ENCODE peak calls at places on chromosomes 5 and 9, in six cellular contexts. X, I, T, D, Q and W are unnamed samples.

GRCh38 chr5:143401253-143401845 is 2.1 kb downstream of the NR3C1 start:
- DNase-seq in X (no peak), I (no peak), T (peak; percentile 32), D (no peak), Q (no peak), W (no peak)

GRCh38 chr9:35510745-35511428 is 21.0 kb downstream of the RUSC2 start:
- DNase-seq in X (no peak), I (peak; percentile 87), T (peak; percentile 93), D (no peak), Q (peak; percentile 81), W (peak; percentile 79)

GRCh38 chr5:79318935-79319614 is 83.1 kb downstream of the JMY start:
- DNase-seq in X (no peak), I (no peak), T (peak; percentile 88), D (no peak), Q (no peak), W (no peak)

GRCh38 chr5:87400305-87400899 is 12.3 kb downstream of the CCNH start:
- DNase-seq in X (no peak), I (no peak), T (peak; percentile 62), D (no peak), Q (no peak), W (peak; percentile 50)

GRCh38 chr9:4324513-4324912 is 24.6 kb upstream of the GLIS3 start:
- DNase-seq in X (no peak), I (no peak), T (peak; percentile 68), D (no peak), Q (no peak), W (no peak)

GRCh38 chr5:150762216-150762615 is 3.4 kb upstream of the DCTN4 start:
- DNase-seq in X (no peak), I (no peak), T (peak; percentile 70), D (no peak), Q (no peak), W (no peak)

GRCh38 chr5:81552844-81553569 is 159.1 kb upstream of the ACOT12 start:
- DNase-seq in X (no peak), I (no peak), T (no peak), D (no peak), Q (no peak), W (no peak)

GRCh38 chr5:157828031-157828948 is 30.7 kb downstream of the CLINT1 start:
- DNase-seq in X (no peak), I (no peak), T (no peak), D (no peak), Q (no peak), W (no peak)

GRCh38 chr9:792331-793260 is 48.9 kb upstream of the DMRT1 start:
- DNase-seq in X (no peak), I (no peak), T (no peak), D (no peak), Q (no peak), W (no peak)

GRCh38 chr5:141824717-141825116 is 53.5 kb downstream of the PCDH1 start:
- DNase-seq in X (no peak), I (no peak), T (no peak), D (no peak), Q (no peak), W (no peak)

GRCh38 chr5:34928267-34928666 is 1.1 kb upstream of the DNAJC21 start:
- DNase-seq in X (no peak), I (no peak), T (no peak), D (no peak), Q (no peak), W (no peak)

GRCh38 chr5:171855798-171856772 is 70.5 kb downstream of the SMIM23 start:
- DNase-seq in X (no peak), I (no peak), T (no peak), D (no peak), Q (no peak), W (peak; percentile 60)

GRCh38 chr9:89912605-89912953 is 307.8 kb downstream of the GADD45G start:
- DNase-seq in X (no peak), I (no peak), T (no peak), D (no peak), Q (no peak), W (no peak)

GRCh38 chr5:1655496-1656270 is 131.9 kb upstream of the LPCAT1 start:
- DNase-seq in X (no peak), I (peak; percentile 40), T (no peak), D (no peak), Q (no peak), W (no peak)

GRCh38 chr9:38036359-38037084 is 32.5 kb downstream of the SHB start:
- DNase-seq in X (no peak), I (no peak), T (peak; percentile 97), D (no peak), Q (no peak), W (no peak)

GRCh38 chr9:110626109-110626829 is 42.3 kb upstream of the MUSK start:
- DNase-seq in X (no peak), I (no peak), T (peak; percentile 93), D (no peak), Q (no peak), W (no peak)

GRCh38 chr9:124778575-124779367 is 1.8 kb downstream of the OLFML2A start:
- DNase-seq in X (no peak), I (no peak), T (peak; percentile 43), D (no peak), Q (no peak), W (no peak)

GRCh38 chr5:90056911-90057705 is 352.4 kb downstream of the CETN3 start:
- DNase-seq in X (no peak), I (peak; percentile 32), T (no peak), D (no peak), Q (no peak), W (no peak)

DNA sequence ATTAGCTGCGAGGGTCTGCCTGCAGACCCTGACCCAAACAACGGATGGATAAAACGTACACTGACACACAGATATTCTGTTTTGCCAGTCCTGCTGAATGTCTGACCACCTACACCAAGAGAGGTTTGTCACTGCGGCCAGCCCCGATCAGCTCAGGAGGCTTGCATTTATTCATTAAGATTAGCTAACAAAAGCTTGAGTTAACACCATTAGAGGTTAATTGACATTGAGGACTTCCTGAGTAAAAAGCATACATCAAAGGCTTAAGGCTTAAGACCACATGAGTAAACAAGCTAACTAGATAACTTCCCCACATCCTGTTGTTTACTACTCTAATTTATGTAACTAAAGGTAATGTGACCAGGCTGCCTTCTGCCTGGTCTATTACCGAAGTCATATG is 198.1 kb upstream of the TRPC7 start:
- DNase-seq in X (no peak), I (no peak), T (no peak), D (no peak), Q (no peak), W (peak; percentile 5)
- H3K27ac ChIP-seq in X (no peak overlapping the region), I (no peak overlapping the region), T (no peak overlapping the region), D (no peak overlapping the region), Q (no peak overlapping the region), W (no peak overlapping the region)

DNA sequence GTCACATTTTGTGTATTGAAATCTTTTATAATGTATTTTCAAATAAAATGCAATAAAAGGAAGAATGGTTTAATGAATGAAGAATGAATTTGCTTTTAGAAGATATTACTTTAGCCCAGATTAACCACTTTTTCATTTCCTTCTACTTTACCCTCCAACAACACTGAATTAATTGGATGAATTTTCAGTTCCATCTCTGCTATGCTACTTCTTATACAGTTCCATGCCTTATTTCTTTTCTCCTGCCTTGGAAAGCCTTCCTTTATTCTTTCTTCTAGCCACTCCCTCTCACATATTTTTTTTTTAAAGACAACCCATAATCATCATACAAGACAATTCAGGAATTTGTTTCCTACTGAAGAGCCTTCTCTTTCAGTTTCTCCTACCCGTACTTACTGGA is 296.6 kb upstream of the TNC start:
- DNase-seq in X (no peak), I (no peak), T (no peak), D (no peak), Q (no peak), W (no peak)
- H3K36me3 ChIP-seq in X (no peaks in the 10 kb centered on the region), I (no peaks in the 10 kb centered on the region), T (no peaks in the 10 kb centered on the region), D (no peaks in the 10 kb centered on the region), Q (no peaks in the 10 kb centered on the region), W (no peaks in the 10 kb centered on the region)

GRCh38 chr5:107674655-107675054 is 3.9 kb upstream of the EFNA5 start:
- DNase-seq in X (no peak), I (no peak), T (peak; percentile 5), D (no peak), Q (no peak), W (no peak)

GRCh38 chr5:107672212-107673105 is 1.7 kb upstream of the EFNA5 start:
- DNase-seq in X (no peak), I (peak; percentile 93), T (peak; percentile 65), D (no peak), Q (peak; percentile 66), W (peak; percentile 81)

GRCh38 chr5:107673106-107673367 is 2.3 kb upstream of the EFNA5 start:
- DNase-seq in X (no peak), I (no peak), T (peak; percentile 38), D (no peak), Q (no peak), W (no peak)

GRCh38 chr5:107675201-107675600 is 4.5 kb upstream of the EFNA5 start:
- DNase-seq in X (no peak), I (no peak), T (no peak), D (no peak), Q (no peak), W (no peak)

GRCh38 chr5:107673368-107674136 is 2.8 kb upstream of the EFNA5 start:
- DNase-seq in X (peak; percentile 11), I (peak; percentile 89), T (peak; percentile 94), D (peak; percentile 44), Q (peak; percentile 84), W (peak; percentile 84)
- H3K4me1 ChIP-seq in X (peaks cover 41% of the 10 kb centered on the region), I (peaks cover 14% of the 10 kb centered on the region), T (peaks cover 8% of the 10 kb centered on the region), D (peaks cover 28% of the 10 kb centered on the region), Q (peaks cover 35% of the 10 kb centered on the region), W (peaks cover 5% of the 10 kb centered on the region)

GRCh38 chr9:123682746-123683145 is 247.2 kb downstream of the DENND1A start:
- DNase-seq in X (no peak), I (no peak), T (no peak), D (no peak), Q (no peak), W (no peak)

GRCh38 chr9:123680382-123680781 is 249.5 kb downstream of the DENND1A start:
- DNase-seq in X (no peak), I (no peak), T (no peak), D (no peak), Q (no peak), W (no peak)

GRCh38 chr9:123678038-123678877 is 251.7 kb downstream of the DENND1A start:
- DNase-seq in X (no peak), I (no peak), T (no peak), D (no peak), Q (no peak), W (peak; percentile 83)

GRCh38 chr9:123678878-123679329 is 251.0 kb downstream of the DENND1A start:
- DNase-seq in X (no peak), I (no peak), T (no peak), D (no peak), Q (no peak), W (no peak)

GRCh38 chr9:123679330-123679987 is 250.5 kb downstream of the DENND1A start:
- DNase-seq in X (no peak), I (no peak), T (no peak), D (no peak), Q (no peak), W (peak; percentile 17)
- H3K27ac ChIP-seq in X (no peak overlapping the region), I (no peak overlapping the region), T (no peak overlapping the region), D (no peak overlapping the region), Q (no peak overlapping the region), W (peak overlapping the region; percentile 69)

DNA sequence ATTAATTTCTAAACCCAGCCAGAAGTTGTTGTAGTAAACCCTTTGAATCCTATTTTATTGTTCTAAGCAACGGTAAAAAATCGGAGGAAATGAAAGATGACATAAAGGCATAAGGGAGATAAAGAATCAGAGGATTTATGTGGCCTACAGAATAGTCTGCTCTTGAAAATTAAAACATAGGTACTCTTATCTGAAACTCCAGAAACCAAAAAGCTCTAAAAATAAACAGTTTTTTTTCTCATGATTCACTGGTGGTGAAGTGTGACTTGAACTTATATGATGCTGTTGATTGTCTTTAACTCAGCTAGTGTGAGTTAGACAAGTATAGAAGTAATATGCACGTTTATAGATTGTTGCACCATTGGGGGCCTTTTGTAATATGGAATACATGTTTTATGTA is 80.3 kb downstream of the HSD17B4 start:
- DNase-seq in X (no peak), I (no peak), T (no peak), D (no peak), Q (no peak), W (no peak)
- H3K36me3 ChIP-seq in X (peaks cover 20% of the 10 kb centered on the region), I (peaks cover 7% of the 10 kb centered on the region), T (peaks cover 14% of the 10 kb centered on the region), D (no peaks in the 10 kb centered on the region), Q (peaks cover 10% of the 10 kb centered on the region), W (peaks cover 5% of the 10 kb centered on the region)